ENCODE peak calls at places on chromosomes 5 and 9, in eight cellular contexts. W, Z, L, R, Q, O, T and V are unnamed samples.

GRCh38 chr9:133656211-133657119 is 20.3 kb downstream of the DBH start:
- DNase-seq in W (no peak), Z (no peak), L (no peak), R (no peak), Q (no peak), O (no peak), T (no peak), V (no peak)

GRCh38 chr9:89603629-89604462 is 966 bp upstream of the GADD45G start:
- DNase-seq in W (no peak), Z (peak), L (peak), R (peak), Q (peak), O (peak), T (no peak), V (no peak)

GRCh38 chr5:38755171-38755570 is 90.6 kb upstream of the OSMR start:
- DNase-seq in W (peak), Z (no peak), L (no peak), R (no peak), Q (no peak), O (peak), T (no peak), V (no peak)

GRCh38 chr9:121743441-121744001 is 92.1 kb downstream of the DAB2IP start:
- DNase-seq in W (peak), Z (peak), L (peak), R (peak), Q (no peak), O (peak), T (no peak), V (peak)

GRCh38 chr9:86732514-86732913 is 214.8 kb downstream of the GAS1 start:
- DNase-seq in W (no peak), Z (no peak), L (no peak), R (peak), Q (no peak), O (peak), T (no peak), V (no peak)

GRCh38 chr9:133375116-133375723 is 640 bp downstream of the SURF4 start:
- DNase-seq in W (no peak), Z (peak), L (no peak), R (no peak), Q (peak), O (peak), T (no peak), V (no peak)

GRCh38 chr5:86866036-86866435 is 248.3 kb downstream of the COX7C start:
- DNase-seq in W (no peak), Z (no peak), L (no peak), R (no peak), Q (no peak), O (no peak), T (no peak), V (no peak)

GRCh38 chr5:102152906-102153787 is 142.9 kb downstream of the SLCO4C1 start:
- DNase-seq in W (no peak), Z (no peak), L (no peak), R (no peak), Q (peak), O (peak), T (peak), V (no peak)

GRCh38 chr5:170638454-170639220 is 134.8 kb downstream of the KCNIP1 start:
- DNase-seq in W (no peak), Z (peak), L (peak), R (peak), Q (peak), O (peak), T (peak), V (peak)

GRCh38 chr9:95010431-95010838 is 283.9 kb downstream of the AOPEP start:
- DNase-seq in W (no peak), Z (no peak), L (no peak), R (no peak), Q (no peak), O (no peak), T (no peak), V (no peak)

GRCh38 chr9:98402272-98402840 is 146.9 kb upstream of the TBC1D2 start:
- DNase-seq in W (no peak), Z (no peak), L (no peak), R (no peak), Q (no peak), O (no peak), T (no peak), V (no peak)

GRCh38 chr9:89080193-89080592 is 88.9 kb downstream of the S1PR3 start:
- DNase-seq in W (no peak), Z (peak), L (no peak), R (peak), Q (no peak), O (peak), T (no peak), V (no peak)

GRCh38 chr5:96881511-96882115 is 5.3 kb downstream of the ERAP2 start:
- DNase-seq in W (peak), Z (no peak), L (no peak), R (no peak), Q (no peak), O (peak), T (no peak), V (no peak)
- TF ChIP-seq CTCF in W (no peak), Z (no peak), L (no peak), R (no peak), Q (no peak), O (no peak), T (peak), V (no peak)

GRCh38 chr5:89968870-89969472 is 440.6 kb downstream of the CETN3 start:
- DNase-seq in W (no peak), Z (no peak), L (no peak), R (peak), Q (no peak), O (peak), T (no peak), V (no peak)
- TF ChIP-seq CTCF in W (no peak), Z (no peak), L (no peak), R (no peak), Q (no peak), O (no peak), T (no peak), V (no peak)

DNA sequence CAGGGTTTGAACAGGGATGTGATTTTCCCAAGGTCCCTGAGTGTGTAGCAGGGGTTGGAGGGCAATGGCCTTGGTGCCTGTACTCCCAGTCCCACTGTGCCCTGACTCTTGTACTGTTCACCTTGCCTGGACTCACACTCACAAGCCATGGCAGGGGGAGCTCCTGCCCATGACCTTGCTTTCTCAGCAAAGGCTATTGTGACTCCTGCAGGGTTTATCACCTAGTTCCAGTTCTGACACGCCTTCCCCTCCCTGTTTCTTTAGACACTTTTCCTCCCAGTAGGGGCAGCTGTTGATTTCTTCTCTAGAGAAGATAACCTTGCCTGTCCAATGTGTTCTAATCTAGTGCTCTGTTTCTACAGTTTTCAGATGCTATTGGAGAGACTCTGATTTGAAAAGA is 139.5 kb downstream of the FSTL4 start:
- DNase-seq in W (no peak), Z (no peak), L (no peak), R (no peak), Q (no peak), O (no peak), T (no peak), V (no peak)
- TF ChIP-seq CTCF in W (no peak), Z (no peak), L (no peak), R (no peak), Q (no peak), O (no peak), T (no peak), V (no peak)

GRCh38 chr5:77492653-77493000 is 511 bp upstream of the WDR41 start:
- DNase-seq in W (no peak), Z (no peak), L (no peak), R (no peak), Q (no peak), O (no peak), T (no peak), V (no peak)
- TF ChIP-seq CTCF in W (no peak), Z (no peak), L (no peak), R (no peak), Q (no peak), O (no peak), T (peak), V (no peak)

GRCh38 chr9:81318571-81318970 is 370.8 kb downstream of the TLE1 start:
- DNase-seq in W (peak), Z (no peak), L (no peak), R (no peak), Q (no peak), O (peak), T (no peak), V (no peak)
- TF ChIP-seq CTCF in W (no peak), Z (no peak), L (no peak), R (no peak), Q (no peak), O (no peak), T (no peak), V (no peak)

GRCh38 chr5:94615843-94616242 is 2.6 kb downstream of the KIAA0825 start:
- DNase-seq in W (no peak), Z (no peak), L (no peak), R (no peak), Q (no peak), O (no peak), T (no peak), V (no peak)

GRCh38 chr5:94618029-94618492 is 343 bp downstream of the KIAA0825 start:
- DNase-seq in W (peak), Z (peak), L (no peak), R (peak), Q (no peak), O (peak), T (no peak), V (no peak)

GRCh38 chr5:94614156-94614805 is 4.1 kb downstream of the KIAA0825 start:
- DNase-seq in W (no peak), Z (no peak), L (no peak), R (no peak), Q (no peak), O (no peak), T (no peak), V (no peak)

GRCh38 chr5:94618493-94619328 is at the start of the genes KIAA0825 and SLF1:
- DNase-seq in W (peak), Z (peak), L (peak), R (peak), Q (peak), O (peak), T (peak), V (peak)

GRCh38 chr5:94613583-94613982 is 4.8 kb downstream of the KIAA0825 start:
- DNase-seq in W (no peak), Z (no peak), L (no peak), R (no peak), Q (peak), O (peak), T (no peak), V (no peak)
- TF ChIP-seq CTCF in W (peak), Z (no peak), L (no peak), R (no peak), Q (peak), O (no peak), T (peak), V (no peak)

DNA sequence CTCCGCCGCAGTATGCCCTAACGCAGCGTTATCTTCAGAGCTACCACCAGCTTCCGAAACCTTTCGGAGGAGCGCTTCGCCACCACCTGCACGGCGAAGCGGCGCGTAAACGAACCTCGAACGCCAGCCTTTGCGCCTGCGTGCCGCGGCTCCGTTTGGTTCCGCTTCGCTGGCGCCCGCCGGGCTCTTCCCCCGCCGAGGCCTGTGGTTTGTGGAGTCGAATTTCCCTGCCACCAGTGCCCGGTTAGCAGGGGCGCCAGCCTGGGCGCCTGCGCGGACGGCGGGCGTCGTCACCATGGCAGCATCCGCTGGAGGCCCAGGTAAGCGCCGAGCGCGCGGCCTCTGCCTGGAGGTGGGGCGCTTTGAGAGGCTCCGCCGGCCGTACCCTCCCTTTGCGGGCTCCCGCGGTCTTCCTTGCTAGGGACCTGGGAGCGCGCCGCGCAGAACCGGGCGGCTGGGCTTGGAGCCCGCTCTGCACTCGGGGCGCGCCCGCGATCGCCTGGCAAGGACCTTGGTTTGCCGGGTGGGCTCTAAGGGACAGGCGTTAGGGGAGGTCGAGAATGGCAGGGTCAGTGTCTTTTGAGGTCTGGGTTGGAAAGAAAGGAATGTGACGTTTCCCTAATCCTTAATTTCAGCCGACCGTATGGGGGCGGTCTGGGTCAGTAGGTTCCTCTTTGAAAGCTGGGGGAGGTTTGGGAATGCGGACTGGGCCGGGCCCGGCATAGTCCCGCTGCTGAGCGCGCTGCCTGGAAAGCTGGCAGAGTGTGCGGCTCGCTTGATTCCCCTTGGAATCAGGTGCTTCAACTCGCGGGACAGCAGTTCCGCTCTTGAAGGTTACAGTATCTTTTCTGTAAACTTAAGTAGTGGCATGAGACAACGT is at the start of gene FAM151B:
- DNase-seq in W (peak), Z (peak), L (peak), R (peak), Q (peak), O (peak), T (peak), V (peak)
- TF ChIP-seq CTCF in W (peak), Z (no peak), L (no peak), R (no peak), Q (no peak), O (peak), T (peak), V (peak)

GRCh38 chr5:110338336-110339083 is 388.0 kb downstream of the TMEM232 start:
- DNase-seq in W (no peak), Z (no peak), L (no peak), R (no peak), Q (no peak), O (no peak), T (no peak), V (no peak)
- TF ChIP-seq CTCF in W (no peak), Z (no peak), L (no peak), R (no peak), Q (no peak), O (no peak), T (no peak), V (no peak)

DNA sequence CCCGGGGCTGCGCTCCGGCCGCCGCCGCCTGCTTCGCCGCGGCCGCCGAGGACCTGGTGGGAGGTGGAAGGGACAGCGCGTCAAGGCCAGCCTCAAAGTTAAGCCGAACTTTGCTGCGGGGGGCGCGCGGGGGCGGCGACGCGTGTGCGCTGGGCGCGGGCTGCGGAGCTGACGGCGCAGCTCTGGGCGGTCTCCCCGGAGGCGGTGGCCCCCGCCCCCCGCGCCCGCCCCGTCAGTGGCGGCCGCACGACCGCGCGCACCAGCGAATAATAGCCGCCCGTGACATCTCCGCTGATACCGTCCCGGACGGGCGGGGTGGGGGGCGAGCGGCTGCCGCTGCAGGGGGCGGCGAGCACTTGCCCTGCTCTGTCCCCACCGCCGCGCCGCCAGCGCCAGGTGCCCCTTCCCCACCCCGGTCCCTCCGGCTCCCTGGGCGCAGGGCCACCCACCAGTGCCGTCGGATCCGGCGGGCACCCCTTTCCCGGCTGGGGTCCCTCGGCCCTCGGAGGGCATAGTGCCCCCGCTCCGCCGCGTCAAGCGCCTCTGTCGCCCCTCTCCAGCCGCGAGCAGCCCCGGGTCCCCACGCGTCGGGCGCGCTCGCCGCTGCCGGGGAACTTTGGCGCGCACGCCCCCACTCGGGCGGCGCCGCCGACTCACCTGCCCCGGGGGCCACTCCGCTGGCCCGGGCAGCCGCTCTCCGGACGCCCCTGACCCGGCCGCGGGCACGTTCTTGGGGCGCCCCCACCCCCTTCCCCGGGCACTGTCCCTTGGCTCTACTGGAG is 772 bp upstream of the FAM78A start:
- DNase-seq in W (no peak), Z (no peak), L (no peak), R (no peak), Q (no peak), O (no peak), T (no peak), V (no peak)
- TF ChIP-seq CTCF in W (no peak), Z (no peak), L (no peak), R (no peak), Q (peak), O (no peak), T (no peak), V (no peak)